ENCODE peak calls at places on chromosomes 12 and 14, in ten cellular contexts. K, N, O, U, Q, Y, H, J, M and T are unnamed samples.

GRCh38 chr14:65373671-65374039 is 38.9 kb upstream of the FUT8 start:
- DNase-seq in K (no peak), N (no peak), O (no peak), U (no peak), Q (no peak), Y (no peak), H (no peak), J (no peak), M (no peak), T (no peak)

GRCh38 chr12:85155791-85156190 is 119.6 kb downstream of the LRRIQ1 start:
- DNase-seq in K (no peak), N (no peak), O (peak; percentile 0), U (peak; percentile 47), Q (peak; percentile 5), Y (no peak), H (peak; percentile 4), J (no peak), M (no peak), T (no peak)

GRCh38 chr12:95859947-95860850 is 1.4 kb downstream of the SNRPF start:
- DNase-seq in K (no peak), N (no peak), O (no peak), U (peak; percentile 10), Q (no peak), Y (no peak), H (no peak), J (no peak), M (no peak), T (no peak)

GRCh38 chr14:96189288-96189711 is 15.3 kb upstream of the BDKRB2 start:
- DNase-seq in K (no peak), N (no peak), O (no peak), U (no peak), Q (no peak), Y (no peak), H (no peak), J (no peak), M (no peak), T (no peak)

GRCh38 chr14:71985538-71986234 is 53.5 kb downstream of the RGS6 start:
- DNase-seq in K (no peak), N (no peak), O (no peak), U (no peak), Q (no peak), Y (no peak), H (no peak), J (no peak), M (no peak), T (no peak)

GRCh38 chr12:66823857-66824570 is 145.1 kb upstream of the GRIP1 start:
- DNase-seq in K (no peak), N (peak; percentile 72), O (no peak), U (peak; percentile 77), Q (peak; percentile 42), Y (no peak), H (no peak), J (no peak), M (no peak), T (no peak)

GRCh38 chr12:9103050-9103854 is 12.5 kb downstream of the A2M start:
- DNase-seq in K (no peak), N (no peak), O (no peak), U (no peak), Q (no peak), Y (no peak), H (no peak), J (no peak), M (no peak), T (no peak)

GRCh38 chr14:61950340-61950739 is 188.1 kb downstream of the SNAPC1 start:
- DNase-seq in K (no peak), N (no peak), O (no peak), U (peak; percentile 39), Q (no peak), Y (no peak), H (peak; percentile 100), J (no peak), M (no peak), T (no peak)

GRCh38 chr12:46515829-46516228 is 143.3 kb upstream of the SLC38A2 start:
- DNase-seq in K (no peak), N (no peak), O (no peak), U (no peak), Q (no peak), Y (no peak), H (no peak), J (no peak), M (no peak), T (no peak)

GRCh38 chr12:12587878-12588277 is 23.8 kb upstream of the CREBL2 start:
- DNase-seq in K (no peak), N (no peak), O (no peak), U (no peak), Q (no peak), Y (no peak), H (no peak), J (no peak), M (no peak), T (no peak)

GRCh38 chr14:74244115-74244514 is 4.9 kb downstream of the VSX2 start:
- DNase-seq in K (no peak), N (no peak), O (no peak), U (no peak), Q (peak; percentile 16), Y (no peak), H (no peak), J (no peak), M (no peak), T (no peak)

GRCh38 chr12:28925726-28926376 is 223.2 kb upstream of the FAR2 start:
- DNase-seq in K (no peak), N (no peak), O (no peak), U (no peak), Q (no peak), Y (no peak), H (no peak), J (no peak), M (no peak), T (no peak)

GRCh38 chr14:70692210-70692609 is 50.5 kb downstream of the TTC9 start:
- DNase-seq in K (no peak), N (no peak), O (no peak), U (no peak), Q (no peak), Y (no peak), H (no peak), J (no peak), M (peak; percentile 39), T (no peak)

GRCh38 chr12:52686756-52687487 is 6.7 kb upstream of the KRT1 start:
- DNase-seq in K (no peak), N (no peak), O (no peak), U (no peak), Q (no peak), Y (no peak), H (no peak), J (no peak), M (no peak), T (no peak)

GRCh38 chr12:127083028-127083949 is 1183.7 kb upstream of the TMEM132C start:
- DNase-seq in K (peak; percentile 38), N (peak; percentile 56), O (peak; percentile 56), U (peak; percentile 90), Q (peak; percentile 14), Y (peak; percentile 35), H (peak; percentile 11), J (peak; percentile 46), M (no peak), T (no peak)

GRCh38 chr14:104797112-104798044 is 1.8 kb upstream of the AKT1 start:
- DNase-seq in K (no peak), N (no peak), O (no peak), U (no peak), Q (no peak), Y (no peak), H (no peak), J (no peak), M (no peak), T (no peak)

GRCh38 chr12:109291531-109292341 is 17.3 kb downstream of the FOXN4 start:
- DNase-seq in K (peak; percentile 95), N (peak; percentile 98), O (peak; percentile 93), U (peak; percentile 31), Q (peak; percentile 45), Y (no peak), H (peak; percentile 91), J (no peak), M (peak; percentile 45), T (no peak)

GRCh38 chr12:78430501-78430900 is 434.1 kb upstream of the SYT1 start:
- DNase-seq in K (no peak), N (no peak), O (no peak), U (no peak), Q (no peak), Y (no peak), H (no peak), J (no peak), M (no peak), T (no peak)

GRCh38 chr14:26738571-26738970 is 140.7 kb upstream of the NOVA1 start:
- DNase-seq in K (no peak), N (no peak), O (no peak), U (no peak), Q (no peak), Y (no peak), H (peak; percentile 7), J (no peak), M (no peak), T (no peak)

GRCh38 chr12:20212036-20212435 is 156.3 kb upstream of the PDE3A start:
- DNase-seq in K (peak; percentile 51), N (no peak), O (no peak), U (peak; percentile 42), Q (no peak), Y (no peak), H (no peak), J (no peak), M (no peak), T (no peak)

GRCh38 chr14:64838656-64839055 is 41.1 kb downstream of the SPTB start:
- DNase-seq in K (no peak), N (no peak), O (no peak), U (no peak), Q (peak; percentile 24), Y (no peak), H (no peak), J (no peak), M (no peak), T (peak; percentile 23)